ENCODE peak calls at places on chromosomes 1 and 21, in nine cellular contexts. A, X, C, G, D, H, V, K and R are unnamed samples. For H3K4me1, the result is how much of the 10 kb centered on the place peaks cover.

GRCh38 chr1:219324629-219325367 is 151.1 kb downstream of the LYPLAL1 start:
- DNase-seq in A (no peak), X (no peak), C (peak), G (peak), D (no peak), H (no peak), V (no peak), K (no peak), R (no peak)

GRCh38 chr1:215104283-215104682 is 21.7 kb downstream of the KCNK2 start:
- DNase-seq in A (no peak), X (no peak), C (no peak), G (peak), D (no peak), H (no peak), V (no peak), K (no peak), R (peak)

GRCh38 chr1:96715482-96715881 is 6.1 kb upstream of the PTBP2 start:
- DNase-seq in A (peak), X (no peak), C (no peak), G (no peak), D (no peak), H (no peak), V (no peak), K (no peak), R (no peak)

GRCh38 chr1:77986810-77987209 is 7.9 kb upstream of the FUBP1 start:
- DNase-seq in A (no peak), X (no peak), C (no peak), G (no peak), D (no peak), H (no peak), V (no peak), K (no peak), R (no peak)

GRCh38 chr1:241101622-241102021 is 255.4 kb downstream of the RGS7 start:
- DNase-seq in A (no peak), X (no peak), C (no peak), G (no peak), D (no peak), H (no peak), V (no peak), K (no peak), R (no peak)

GRCh38 chr1:232614811-232615210 is 15.1 kb downstream of the SIPA1L2 start:
- DNase-seq in A (no peak), X (no peak), C (no peak), G (no peak), D (no peak), H (no peak), V (no peak), K (no peak), R (no peak)

GRCh38 chr21:31634993-31635392 is 24.5 kb upstream of the SOD1 start:
- DNase-seq in A (no peak), X (no peak), C (no peak), G (no peak), D (no peak), H (no peak), V (no peak), K (no peak), R (no peak)

GRCh38 chr1:227886993-227887696 is 60.6 kb downstream of the WNT9A start:
- DNase-seq in A (peak), X (peak), C (no peak), G (peak), D (peak), H (peak), V (no peak), K (peak), R (peak)

GRCh38 chr1:2044510-2045319 is 5.5 kb upstream of the PRKCZ start:
- DNase-seq in A (peak), X (peak), C (no peak), G (peak), D (no peak), H (peak), V (no peak), K (peak), R (peak)

GRCh38 chr21:46196733-46197132 is 12.5 kb upstream of the SPATC1L start:
- DNase-seq in A (no peak), X (peak), C (no peak), G (no peak), D (no peak), H (no peak), V (no peak), K (no peak), R (no peak)

GRCh38 chr1:41278076-41278475 is 36.0 kb upstream of the SCMH1 start:
- DNase-seq in A (no peak), X (no peak), C (no peak), G (no peak), D (no peak), H (no peak), V (no peak), K (no peak), R (no peak)

GRCh38 chr1:78743626-78744025 is 94.0 kb downstream of the IFI44 start:
- DNase-seq in A (no peak), X (no peak), C (no peak), G (peak), D (no peak), H (no peak), V (no peak), K (no peak), R (no peak)

GRCh38 chr1:18927082-18927653 is 24.8 kb upstream of the ALDH4A1 start:
- DNase-seq in A (no peak), X (no peak), C (peak), G (no peak), D (no peak), H (no peak), V (no peak), K (no peak), R (no peak)

GRCh38 chr1:25682059-25682601 is 65.5 kb downstream of the MAN1C1 start:
- DNase-seq in A (no peak), X (no peak), C (no peak), G (no peak), D (no peak), H (no peak), V (no peak), K (no peak), R (no peak)

GRCh38 chr1:228197555-228198147 is 10.2 kb upstream of the OBSCN start:
- DNase-seq in A (no peak), X (no peak), C (no peak), G (no peak), D (no peak), H (peak), V (no peak), K (no peak), R (no peak)

GRCh38 chr1:206735553-206736031 is 35.0 kb upstream of the IL19 start:
- DNase-seq in A (no peak), X (no peak), C (no peak), G (peak), D (no peak), H (no peak), V (no peak), K (no peak), R (no peak)

GRCh38 chr1:32199717-32200072 is 700 bp upstream of the CCDC28B start:
- DNase-seq in A (no peak), X (peak), C (no peak), G (peak), D (no peak), H (peak), V (no peak), K (peak), R (peak)

GRCh38 chr1:111656093-111657017 is 36.8 kb downstream of the RAP1A start:
- DNase-seq in A (peak), X (no peak), C (no peak), G (peak), D (no peak), H (no peak), V (no peak), K (peak), R (peak)

GRCh38 chr1:243831463-243831862 is 18.6 kb downstream of the AKT3 start:
- DNase-seq in A (no peak), X (no peak), C (no peak), G (no peak), D (no peak), H (no peak), V (no peak), K (no peak), R (no peak)

GRCh38 chr1:234720709-234721436 is 110.9 kb upstream of the IRF2BP2 start:
- DNase-seq in A (no peak), X (no peak), C (no peak), G (peak), D (no peak), H (no peak), V (no peak), K (no peak), R (no peak)

GRCh38 chr21:31999810-32000468 is 127.1 kb downstream of the HUNK start:
- DNase-seq in A (no peak), X (no peak), C (no peak), G (no peak), D (no peak), H (no peak), V (no peak), K (no peak), R (no peak)

GRCh38 chr1:115781343-115781742 is 12.8 kb upstream of the CASQ2 start:
- DNase-seq in A (no peak), X (no peak), C (peak), G (peak), D (no peak), H (no peak), V (no peak), K (no peak), R (no peak)

GRCh38 chr21:37564341-37564923 is 197.9 kb downstream of the DYRK1A start:
- DNase-seq in A (peak), X (peak), C (peak), G (peak), D (peak), H (peak), V (peak), K (peak), R (peak)

GRCh38 chr1:94100785-94101612 is 19.9 kb downstream of the ABCA4 start:
- DNase-seq in A (no peak), X (no peak), C (no peak), G (no peak), D (no peak), H (no peak), V (no peak), K (no peak), R (no peak)

GRCh38 chr1:7109901-7110300 is 324.6 kb downstream of the CAMTA1 start:
- DNase-seq in A (no peak), X (no peak), C (no peak), G (no peak), D (no peak), H (no peak), V (no peak), K (no peak), R (no peak)

GRCh38 chr1:201019321-201019977 is 4.1 kb downstream of the KIF21B start:
- DNase-seq in A (no peak), X (peak), C (peak), G (peak), D (no peak), H (peak), V (peak), K (peak), R (peak)

GRCh38 chr1:19164274-19165015 is 45.6 kb downstream of the UBR4 start:
- DNase-seq in A (no peak), X (no peak), C (no peak), G (no peak), D (no peak), H (no peak), V (no peak), K (no peak), R (no peak)

GRCh38 chr1:163191301-163191700 is 11.4 kb downstream of the RGS5 start:
- DNase-seq in A (no peak), X (no peak), C (no peak), G (no peak), D (no peak), H (no peak), V (peak), K (no peak), R (no peak)

GRCh38 chr1:163186910-163187309 is 15.8 kb downstream of the RGS5 start:
- DNase-seq in A (no peak), X (no peak), C (no peak), G (no peak), D (no peak), H (no peak), V (no peak), K (no peak), R (no peak)

GRCh38 chr1:163187849-163188248 is 14.9 kb downstream of the RGS5 start:
- DNase-seq in A (no peak), X (no peak), C (no peak), G (no peak), D (no peak), H (no peak), V (no peak), K (no peak), R (no peak)

DNA sequence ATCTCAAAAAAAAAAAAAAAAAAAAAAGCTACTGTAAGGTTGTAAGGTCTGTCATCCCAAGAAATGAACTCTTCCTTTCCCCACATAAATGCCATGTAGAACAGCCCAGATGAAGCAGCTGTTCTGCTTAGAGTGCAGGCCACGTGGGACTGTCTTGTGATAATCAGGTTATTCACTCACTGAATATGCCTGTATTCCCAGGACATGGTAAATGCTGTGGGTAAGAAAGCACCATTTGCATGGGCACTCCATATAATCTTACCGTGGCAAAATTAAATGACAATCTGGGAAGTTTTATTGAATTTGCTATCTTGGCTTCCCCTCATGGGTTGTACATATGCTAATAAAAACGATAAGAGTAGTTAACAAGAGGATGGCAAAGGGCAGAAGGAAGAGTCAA is 13.8 kb downstream of the RGS5 start:
- DNase-seq in A (no peak), X (no peak), C (no peak), G (no peak), D (no peak), H (no peak), V (no peak), K (no peak), R (no peak)
- H3K4me1 ChIP-seq in A (under half), X (under half), C (under half), G (under half), D (under half), H (under half), V (under half), K (under half), R (under half)

DNA sequence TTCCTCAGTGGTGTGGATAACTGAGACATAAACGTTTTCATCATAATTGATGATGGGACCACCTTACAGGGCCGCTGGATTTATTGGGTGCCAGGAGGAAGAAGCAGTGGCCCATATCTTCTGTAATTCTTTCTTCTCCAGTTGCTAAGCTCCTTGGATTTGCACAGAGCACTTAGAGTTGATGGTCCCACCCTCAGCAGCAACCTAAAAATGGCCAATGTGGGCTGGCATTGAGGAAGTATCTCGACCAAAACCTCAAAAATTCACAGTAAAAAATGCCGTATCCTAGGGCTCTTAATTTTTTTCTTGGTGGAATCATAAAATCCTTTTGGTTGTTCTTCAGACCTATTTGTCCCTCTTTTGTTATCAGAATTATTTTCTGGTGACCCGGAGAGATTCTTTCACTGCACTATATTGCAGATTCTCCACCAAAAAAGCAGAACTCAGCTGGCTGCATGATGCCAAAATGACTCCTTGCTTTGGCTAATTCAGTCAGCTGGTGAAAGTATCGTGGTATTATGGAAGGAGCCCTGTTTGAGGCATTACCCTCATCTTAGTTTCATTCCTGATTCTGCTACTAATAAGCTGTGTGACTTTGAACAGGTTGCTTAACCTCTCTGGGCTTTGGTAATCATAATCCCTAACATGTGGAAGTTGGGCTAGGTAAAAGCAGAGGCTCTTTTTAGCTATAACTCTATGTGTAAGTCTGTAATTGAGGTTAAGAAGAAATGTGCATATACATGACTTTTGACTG is 27.6 kb downstream of the KIRREL1 start:
- DNase-seq in A (no peak), X (no peak), C (no peak), G (peak), D (no peak), H (no peak), V (no peak), K (no peak), R (no peak)
- H3K4me1 ChIP-seq in A (half or more), X (half or more), C (half or more), G (half or more), D (half or more), H (under half), V (under half), K (under half), R (half or more)

DNA sequence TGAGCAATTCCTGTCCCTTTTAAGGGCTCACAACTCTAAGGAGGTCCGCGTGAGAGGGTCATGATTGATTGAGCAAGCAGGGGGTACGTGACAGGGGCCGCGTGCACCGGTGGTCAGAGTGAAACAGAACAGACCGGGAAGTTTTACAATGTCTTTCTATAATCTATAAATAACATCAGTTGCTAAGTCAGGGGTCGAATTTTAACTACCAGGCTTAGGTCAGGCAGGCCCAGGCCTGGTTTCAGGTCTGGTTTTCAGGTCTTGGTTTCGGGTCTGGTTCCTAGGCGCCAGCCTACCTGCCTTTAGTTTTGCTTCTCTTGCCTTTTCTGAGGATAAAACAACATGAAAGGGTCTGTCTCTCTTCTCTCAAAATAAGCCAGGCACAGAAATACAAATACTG is 476.0 kb upstream of the CAMK1G start:
- DNase-seq in A (no peak), X (no peak), C (no peak), G (no peak), D (no peak), H (no peak), V (peak), K (no peak), R (no peak)
- H3K4me1 ChIP-seq in A (under half), X (under half), C (under half), G (under half), D (under half), H (under half), V (half or more), K (under half), R (under half)

GRCh38 chr1:53733975-53734649 is 4.9 kb downstream of the GLIS1 start:
- DNase-seq in A (no peak), X (no peak), C (no peak), G (peak), D (no peak), H (no peak), V (no peak), K (no peak), R (no peak)

GRCh38 chr1:53736290-53736689 is 2.7 kb downstream of the GLIS1 start:
- DNase-seq in A (no peak), X (no peak), C (no peak), G (no peak), D (no peak), H (no peak), V (no peak), K (no peak), R (no peak)

GRCh38 chr1:53734650-53735211 is 4.2 kb downstream of the GLIS1 start:
- DNase-seq in A (no peak), X (no peak), C (no peak), G (peak), D (no peak), H (no peak), V (no peak), K (no peak), R (no peak)

GRCh38 chr1:53735681-53736080 is 3.3 kb downstream of the GLIS1 start:
- DNase-seq in A (no peak), X (no peak), C (no peak), G (no peak), D (no peak), H (no peak), V (no peak), K (no peak), R (no peak)

GRCh38 chr1:53735261-53735660 is 3.7 kb downstream of the GLIS1 start:
- DNase-seq in A (no peak), X (no peak), C (no peak), G (no peak), D (no peak), H (no peak), V (no peak), K (no peak), R (no peak)
- H3K4me1 ChIP-seq in A (under half), X (under half), C (under half), G (under half), D (under half), H (under half), V (under half), K (under half), R (under half)

DNA sequence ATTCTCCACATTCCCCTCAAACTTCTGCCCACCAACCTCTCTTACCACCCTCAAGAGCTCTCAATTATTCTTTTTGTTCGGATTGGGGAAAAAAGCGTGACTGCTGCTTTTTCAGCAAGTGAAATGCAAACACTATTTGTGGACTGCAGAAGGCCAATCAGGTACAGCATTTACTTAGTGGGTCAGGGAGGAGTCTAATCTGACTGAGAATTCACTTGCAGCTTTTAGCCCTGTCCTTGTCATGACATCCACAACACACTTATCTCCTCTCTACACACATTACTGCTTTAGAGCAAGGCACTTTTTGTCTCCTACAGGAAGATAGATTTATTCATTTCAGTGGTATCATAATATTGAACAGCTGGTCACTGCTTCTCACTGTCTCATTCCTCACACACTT is 375.6 kb upstream of the PRMT6 start:
- DNase-seq in A (no peak), X (no peak), C (no peak), G (no peak), D (no peak), H (no peak), V (no peak), K (no peak), R (no peak)
- H3K4me1 ChIP-seq in A (under half), X (under half), C (under half), G (under half), D (under half), H (under half), V (under half), K (under half), R (under half)

GRCh38 chr1:100481320-100481719 is 56.6 kb upstream of the GPR88 start:
- DNase-seq in A (no peak), X (no peak), C (no peak), G (no peak), D (no peak), H (no peak), V (no peak), K (no peak), R (no peak)
- H3K4me1 ChIP-seq in A (under half), X (under half), C (under half), G (under half), D (under half), H (under half), V (under half), K (under half), R (under half)

GRCh38 chr21:33684923-33685560 is 42.7 kb downstream of the ITSN1 start:
- DNase-seq in A (peak), X (no peak), C (no peak), G (no peak), D (no peak), H (no peak), V (no peak), K (no peak), R (no peak)

GRCh38 chr21:33684068-33684467 is 41.8 kb downstream of the ITSN1 start:
- DNase-seq in A (no peak), X (no peak), C (no peak), G (no peak), D (no peak), H (no peak), V (no peak), K (no peak), R (no peak)

GRCh38 chr21:33680870-33681269 is 38.6 kb downstream of the ITSN1 start:
- DNase-seq in A (no peak), X (no peak), C (no peak), G (no peak), D (no peak), H (no peak), V (no peak), K (no peak), R (no peak)

GRCh38 chr21:33685613-33686197 is 43.4 kb downstream of the ITSN1 start:
- DNase-seq in A (peak), X (no peak), C (no peak), G (peak), D (no peak), H (no peak), V (no peak), K (no peak), R (no peak)

GRCh38 chr21:33682992-33683627 is 40.8 kb downstream of the ITSN1 start:
- DNase-seq in A (no peak), X (no peak), C (peak), G (peak), D (no peak), H (no peak), V (no peak), K (no peak), R (peak)
- H3K4me1 ChIP-seq in A (under half), X (half or more), C (half or more), G (half or more), D (half or more), H (under half), V (under half), K (under half), R (under half)

GRCh38 chr1:29180497-29181412 is 945 bp downstream of the SRSF4 start:
- DNase-seq in A (peak), X (no peak), C (no peak), G (no peak), D (no peak), H (no peak), V (no peak), K (no peak), R (no peak)
- H3K4me1 ChIP-seq in A (under half), X (half or more), C (under half), G (half or more), D (half or more), H (under half), V (under half), K (half or more), R (half or more)